ENCODE peak calls at places on chromosomes 12 and 14, in four cellular contexts. T is left lung, O is GM23248, S is upper lobe of right lung. Y is an unnamed sample.

GRCh38 chr12:120639771-120640721 is at the start of gene CABP1:
- DNase-seq in S (no peak), O (no peak), T (peak; percentile 80), Y (no peak)

GRCh38 chr12:1933342-1933992 is 15.0 kb upstream of the CACNA2D4 start:
- DNase-seq in S (peak; percentile 44), T (no peak), O (peak; percentile 18), Y (no peak)

GRCh38 chr14:104794641-104795467 is 694 bp downstream of the AKT1 start:
- DNase-seq in T (peak; percentile 91), S (no peak), O (peak; percentile 67), Y (no peak)

GRCh38 chr14:61927015-61927414 is 164.8 kb downstream of the SNAPC1 start:
- DNase-seq in S (no peak), T (no peak), O (peak; percentile 75), Y (no peak)

GRCh38 chr12:66725031-66725430 is 46.2 kb upstream of the GRIP1 start:
- DNase-seq in T (no peak), S (no peak), O (no peak), Y (no peak)

GRCh38 chr12:76375939-76376338 is 27.7 kb upstream of the BBS10 start:
- DNase-seq in O (peak; percentile 7), T (no peak), S (no peak), Y (no peak)

GRCh38 chr14:38171197-38171596 is 36.5 kb upstream of the SSTR1 start:
- DNase-seq in O (peak; percentile 59), T (no peak), S (no peak), Y (no peak)

GRCh38 chr14:67411375-67411774 is 590 bp downstream of the PLEK2 start:
- DNase-seq in O (peak; percentile 31), S (no peak), T (no peak), Y (no peak)

GRCh38 chr12:17304503-17305347 is 698.8 kb upstream of the LMO3 start:
- DNase-seq in O (peak; percentile 7), S (no peak), T (no peak), Y (no peak)

GRCh38 chr14:91660790-91661189 is 71.1 kb downstream of the CATSPERB start:
- DNase-seq in T (no peak), O (no peak), S (no peak), Y (no peak)

GRCh38 chr14:91649930-91650329 is 82.0 kb downstream of the CATSPERB start:
- DNase-seq in O (peak; percentile 73), T (no peak), S (no peak), Y (no peak)

DNA sequence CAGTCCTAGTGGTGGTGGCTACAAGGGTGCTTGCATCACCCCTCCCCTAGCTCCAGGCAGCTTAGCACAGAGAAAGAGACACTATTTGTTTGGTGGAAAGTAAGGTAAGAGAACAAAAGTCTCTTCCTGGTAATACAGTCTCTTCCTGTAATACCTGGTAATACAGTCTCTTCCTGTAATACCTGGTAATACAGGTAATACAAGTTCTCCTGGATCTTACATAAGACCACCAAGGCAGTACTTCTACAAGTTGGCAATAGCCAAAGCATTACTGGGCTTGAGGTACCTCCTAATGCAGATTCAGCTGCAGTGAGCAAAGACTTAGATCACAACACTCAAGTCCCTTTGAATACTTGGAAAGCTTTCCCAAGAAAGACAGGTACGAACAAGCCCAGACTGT is 77.0 kb downstream of the CATSPERB start:
- DNase-seq in O (no peak), S (no peak), T (no peak), Y (no peak)
- H3K27ac ChIP-seq in O (no peak overlapping the region), S (no peak overlapping the region), T (no peak overlapping the region), Y (no peak overlapping the region)

GRCh38 chr14:92865674-92866073 is 57.3 kb upstream of the CHGA start:
- DNase-seq in T (no peak), S (no peak), O (no peak), Y (no peak)

GRCh38 chr14:92861856-92862807 is 60.8 kb upstream of the CHGA start:
- DNase-seq in S (no peak), O (no peak), T (no peak), Y (no peak)

GRCh38 chr14:92863281-92863680 is 59.7 kb upstream of the CHGA start:
- DNase-seq in S (no peak), O (no peak), T (no peak), Y (no peak)

GRCh38 chr14:92866181-92866752 is 56.7 kb upstream of the CHGA start:
- DNase-seq in O (peak; percentile 12), S (no peak), T (no peak), Y (no peak)

GRCh38 chr14:92867246-92867925 is 55.6 kb upstream of the CHGA start:
- DNase-seq in S (no peak), O (no peak), T (no peak), Y (no peak)
- H3K4me3 ChIP-seq in S (no peak overlapping the region), O (no peak overlapping the region), T (no peak overlapping the region), Y (no peak overlapping the region)

GRCh38 chr14:64612021-64612380 is 62.2 kb downstream of the PPP1R36 start:
- DNase-seq in O (peak; percentile 63), T (no peak), S (no peak), Y (no peak)
- H3K27ac ChIP-seq in O (peak overlapping the region; percentile 52), T (no peak overlapping the region), S (peak overlapping the region; percentile 45), Y (no peak overlapping the region)

GRCh38 chr12:124213606-124214347 is 81.1 kb upstream of the RFLNA start:
- DNase-seq in O (no peak), S (no peak), T (no peak), Y (no peak)
- H3K4me3 ChIP-seq in O (no peak overlapping the region), S (no peak overlapping the region), T (no peak overlapping the region), Y (no peak overlapping the region)

DNA sequence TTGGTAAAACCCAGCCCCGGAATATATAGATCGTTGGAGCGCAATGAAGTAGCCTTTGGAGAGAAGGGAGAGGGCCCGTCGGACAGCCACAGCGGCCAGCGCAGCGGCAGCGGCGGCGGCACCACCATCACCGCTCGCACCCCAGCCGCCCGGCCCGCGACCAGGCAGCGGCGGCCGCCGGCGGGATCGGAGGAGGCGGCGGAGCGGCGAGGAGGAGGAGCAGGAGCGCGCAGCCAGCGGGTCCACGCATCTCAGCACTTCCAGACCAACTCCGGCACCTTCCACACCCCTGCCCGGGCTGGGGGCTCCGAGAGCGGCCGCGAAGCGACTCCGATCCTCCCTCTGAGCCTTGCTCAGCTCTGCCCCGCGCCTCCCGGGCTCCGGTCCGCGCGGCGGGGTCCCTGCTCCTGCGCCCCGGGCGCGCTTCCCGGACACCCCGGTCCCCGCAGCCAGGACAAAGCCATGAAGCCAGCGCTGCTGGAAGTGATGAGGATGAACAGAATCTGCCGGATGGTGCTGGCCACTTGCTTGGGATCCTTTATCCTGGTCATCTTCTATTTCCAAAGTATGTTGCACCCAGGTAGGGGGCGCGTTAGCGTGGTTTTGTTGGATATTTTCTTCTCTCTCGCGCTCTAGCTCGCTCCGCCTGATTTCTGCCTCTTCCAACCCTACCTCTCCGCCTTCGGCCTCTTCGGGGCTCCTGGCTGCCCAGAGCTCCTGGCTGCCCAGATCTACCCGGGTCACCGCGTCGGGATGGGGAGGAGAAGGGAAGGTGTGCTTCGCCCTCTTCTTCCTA is 400 bp downstream of the CHST11 start:
- DNase-seq in O (peak; percentile 79), T (peak; percentile 79), S (peak; percentile 80), Y (peak; percentile 44)
- H3K27ac ChIP-seq in O (peak overlapping the region; percentile 68), T (peak overlapping the region; percentile 90), S (peak overlapping the region; percentile 90), Y (peak overlapping the region; percentile 71)

DNA sequence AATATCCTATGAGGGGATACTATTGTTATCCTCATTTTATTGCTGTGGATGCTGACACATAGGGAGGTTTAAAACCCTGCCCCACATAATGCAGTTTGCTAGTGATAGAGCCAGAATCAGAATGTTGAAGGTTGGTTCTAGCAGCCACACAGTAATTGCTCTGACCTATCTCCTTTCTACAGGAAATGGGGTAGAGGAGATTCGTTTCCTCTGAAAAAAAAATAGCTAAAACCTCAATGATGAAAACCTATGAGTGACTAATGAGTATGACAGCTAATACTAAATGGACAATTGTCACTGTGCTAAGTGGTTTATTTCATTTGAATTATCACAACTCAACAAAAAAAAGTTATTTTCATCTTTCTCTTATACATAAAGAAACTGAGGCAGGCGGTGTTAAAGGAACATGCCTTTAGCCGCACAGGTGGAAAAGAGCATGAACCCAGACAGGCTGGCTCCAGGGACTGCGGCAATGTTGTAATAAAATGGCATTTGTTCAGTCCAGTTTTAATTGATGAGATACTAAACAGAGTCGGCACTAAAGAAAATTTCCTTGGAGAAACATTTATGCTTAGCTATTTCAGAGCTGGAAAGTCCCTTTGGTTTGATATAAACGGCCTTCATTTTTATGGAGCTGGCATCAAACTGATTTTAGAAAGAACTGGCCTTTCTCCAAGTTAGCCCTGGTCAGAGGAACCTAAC is 881.0 kb downstream of the NRXN3 start:
- DNase-seq in T (no peak), S (no peak), O (no peak), Y (no peak)
- H3K4me3 ChIP-seq in T (no peak overlapping the region), S (no peak overlapping the region), O (no peak overlapping the region), Y (no peak overlapping the region)

GRCh38 chr12:98471085-98471484 is 44.3 kb upstream of the TMPO start:
- DNase-seq in T (no peak), S (no peak), O (no peak), Y (no peak)
- H3K27ac ChIP-seq in T (no peak overlapping the region), S (no peak overlapping the region), O (no peak overlapping the region), Y (no peak overlapping the region)

Y was measured in dorsolateral prefrontal cortex.